ENCODE peak calls at places on chromosomes 11 and 22, in eight cellular contexts. G is coronary artery, W is type B pancreatic cell, A is brain microvascular endothelial cell, V is AG04450, F is fibroblast of the aortic adventitia, U is Calu3, S is B cell. T is an unnamed sample.

GRCh38 chr11:114078423-114078822 is 18.9 kb downstream of the ZBTB16 start:
- DNase-seq in V (no peak), F (no peak), U (no peak), W (no peak), S (no peak), A (no peak), G (no peak), T (no peak)

GRCh38 chr22:24153353-24153752 is 27.9 kb upstream of the SUSD2 start:
- DNase-seq in A (peak), G (no peak), V (no peak), U (no peak), S (peak), W (no peak), F (no peak), T (no peak)

GRCh38 chr11:48063424-48063978 is 83.1 kb downstream of the PTPRJ start:
- DNase-seq in G (no peak), S (no peak), W (no peak), A (peak), U (peak), V (peak), F (peak), T (peak)

GRCh38 chr22:44026630-44027511 is 2.8 kb downstream of the PARVB start:
- DNase-seq in F (no peak), G (no peak), S (peak), U (no peak), V (no peak), A (peak), W (no peak), T (peak)

GRCh38 chr11:15705886-15706285 is 591.2 kb downstream of the INSC start:
- DNase-seq in V (no peak), F (no peak), G (no peak), A (no peak), W (no peak), S (no peak), U (no peak), T (no peak)

GRCh38 chr11:66039765-66040164 is 9.2 kb downstream of the GAL3ST3 start:
- DNase-seq in W (no peak), A (no peak), S (no peak), V (no peak), U (no peak), F (no peak), G (no peak), T (no peak)

GRCh38 chr22:40641269-40641668 is 4.8 kb upstream of the MRTFA start:
- DNase-seq in S (no peak), U (no peak), G (no peak), W (no peak), A (no peak), V (no peak), F (no peak), T (no peak)

GRCh38 chr11:85170184-85170583 is 457.0 kb downstream of the DLG2 start:
- DNase-seq in U (peak), A (peak), G (no peak), V (peak), W (no peak), S (no peak), F (no peak), T (peak)

GRCh38 chr11:456533-456932 is 6.5 kb downstream of the PTDSS2 start:
- DNase-seq in W (no peak), F (no peak), G (no peak), S (no peak), U (no peak), V (no peak), A (no peak), T (no peak)

GRCh38 chr22:27983361-27983791 is 64.3 kb upstream of the PITPNB start:
- DNase-seq in W (no peak), V (no peak), U (no peak), S (no peak), G (peak), F (no peak), A (no peak), T (no peak)

GRCh38 chr11:44595964-44596381 is 30.5 kb downstream of the CD82 start:
- DNase-seq in F (peak), U (no peak), W (no peak), S (no peak), G (peak), V (no peak), A (no peak), T (no peak)

GRCh38 chr11:124799384-124800225 is 601 bp downstream of the MSANTD2 start:
- DNase-seq in F (no peak), V (no peak), U (peak), A (no peak), S (peak), G (peak), W (peak), T (peak)

GRCh38 chr11:108235633-108236032 is 12.8 kb downstream of the ATM start:
- DNase-seq in G (no peak), F (no peak), W (no peak), V (no peak), S (no peak), A (no peak), U (no peak), T (no peak)

GRCh38 chr11:35746356-35747153 is 84.0 kb downstream of the TRIM44 start:
- DNase-seq in V (no peak), G (no peak), A (no peak), U (no peak), F (peak), S (no peak), W (no peak), T (no peak)

GRCh38 chr22:44436656-44437492 is 61.2 kb downstream of the RTL6 start:
- DNase-seq in G (peak), S (no peak), V (no peak), W (no peak), U (no peak), F (no peak), A (no peak), T (no peak)

GRCh38 chr22:40487663-40488249 is 117.4 kb downstream of the SGSM3 start:
- DNase-seq in W (no peak), F (peak), G (no peak), U (no peak), V (no peak), A (no peak), S (peak), T (no peak)

GRCh38 chr11:15923169-15923568 is 433.2 kb downstream of the SOX6 start:
- DNase-seq in S (no peak), V (no peak), W (no peak), F (no peak), G (no peak), U (no peak), A (no peak), T (no peak)

GRCh38 chr11:118673361-118674093 is 5.9 kb downstream of the TREH start:
- DNase-seq in W (no peak), F (no peak), A (no peak), V (no peak), G (peak), S (no peak), U (no peak), T (no peak)

GRCh38 chr11:62108017-62108750 is 15.6 kb upstream of the INCENP start:
- DNase-seq in V (no peak), G (no peak), W (no peak), A (peak), U (peak), F (peak), S (peak), T (peak)

GRCh38 chr11:44978961-44979331 is 28.3 kb upstream of the TP53I11 start:
- DNase-seq in V (no peak), G (no peak), F (no peak), U (peak), W (no peak), A (no peak), S (no peak), T (no peak)

GRCh38 chr11:65498727-65498976 is 193 bp upstream of the MALAT1 start:
- DNase-seq in G (no peak), A (no peak), F (no peak), S (no peak), U (no peak), W (no peak), V (no peak), T (no peak)

GRCh38 chr11:60987577-60988277 is 16.2 kb downstream of the CD6 start:
- DNase-seq in W (no peak), F (no peak), A (no peak), G (no peak), V (no peak), U (no peak), S (no peak), T (no peak)

GRCh38 chr11:77801477-77801876 is 19.0 kb downstream of the RSF1 start:
- DNase-seq in A (no peak), V (no peak), G (no peak), W (no peak), S (no peak), U (no peak), F (no peak), T (no peak)

GRCh38 chr11:57357827-57358226 is 19.7 kb downstream of the P2RX3 start:
- DNase-seq in W (no peak), F (peak), V (no peak), A (no peak), U (no peak), S (no peak), G (no peak), T (no peak)

GRCh38 chr11:67370351-67371076 is 2.9 kb downstream of the CLCF1 start:
- DNase-seq in A (no peak), G (no peak), W (no peak), U (no peak), S (no peak), F (no peak), V (peak), T (no peak)

GRCh38 chr11:121630041-121630440 is 177.3 kb upstream of the SORL1-AS1 start:
- DNase-seq in F (peak), U (no peak), V (peak), A (peak), W (no peak), G (no peak), S (no peak), T (peak)

GRCh38 chr22:30205281-30206115 is 41.1 kb downstream of the LIF start:
- DNase-seq in G (peak), S (no peak), A (peak), F (peak), W (no peak), V (peak), U (no peak), T (peak)

DNA sequence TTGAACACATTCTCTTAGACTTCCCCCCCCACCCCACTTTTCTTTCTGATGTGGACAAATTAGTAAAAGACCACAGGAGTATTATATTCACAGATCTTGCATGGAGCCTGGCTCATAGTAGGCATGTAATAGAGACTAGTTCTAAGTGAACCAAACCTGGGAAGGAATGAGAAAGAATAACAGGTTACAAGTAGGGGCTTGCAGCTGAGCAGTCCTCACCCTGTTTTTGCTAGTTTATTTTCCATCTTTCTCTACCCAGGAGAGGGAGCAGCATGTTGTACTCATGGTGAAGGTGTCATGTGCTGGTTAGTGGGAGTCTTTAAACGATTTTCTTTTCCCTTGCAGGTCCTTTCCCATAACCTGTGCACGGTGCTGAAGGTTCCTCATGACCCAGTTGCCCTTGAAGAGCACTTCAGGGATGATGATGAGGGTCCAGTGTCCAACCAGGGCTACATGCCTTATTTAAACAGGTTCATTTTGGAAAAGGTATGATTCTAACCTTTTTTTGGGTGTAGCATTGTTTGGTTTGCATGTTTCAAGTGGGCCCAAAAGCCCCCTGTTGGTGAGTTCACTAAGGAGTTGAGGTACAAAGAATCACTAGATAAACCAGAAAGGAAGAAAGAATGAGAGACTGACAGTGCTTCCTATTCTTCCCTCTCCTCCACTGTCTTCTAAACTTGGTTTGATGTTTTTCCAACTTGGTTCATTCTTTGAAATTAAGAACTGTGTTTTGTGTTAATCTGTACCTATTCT is 30.1 kb downstream of the SWAP70 start:
- DNase-seq in A (no peak), V (no peak), S (no peak), U (no peak), F (no peak), G (no peak), W (no peak), T (no peak)
- TF ChIP-seq CTCF in A (no peak), V (no peak), S (no peak), U (no peak), F (no peak), G (no peak), W (no peak), T (no peak)

DNA sequence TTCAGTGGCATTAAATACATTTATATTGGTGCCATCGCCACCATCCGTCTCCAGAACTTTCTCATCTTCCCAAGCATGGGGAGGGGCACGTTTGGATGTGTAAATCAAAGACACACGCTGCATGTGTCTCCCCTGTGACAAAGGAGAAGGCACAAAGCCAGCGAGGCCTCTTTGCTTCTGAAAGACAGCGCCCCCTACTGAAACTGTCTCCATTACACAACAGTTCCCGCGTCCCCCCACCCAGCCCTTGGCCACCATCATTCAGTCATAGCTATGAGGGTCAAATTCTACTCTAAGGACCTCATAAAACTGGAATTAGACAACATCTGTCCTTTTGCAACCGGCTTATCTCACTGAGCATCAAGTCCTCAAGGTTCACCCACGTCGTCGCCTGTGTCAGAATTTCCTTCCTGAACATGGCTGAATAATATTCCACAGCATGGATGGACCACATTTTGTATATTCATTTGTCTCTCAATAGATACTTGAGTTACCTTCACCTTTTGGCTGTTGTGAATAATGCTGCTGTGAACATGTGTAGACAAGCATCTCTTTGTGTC is 64.8 kb downstream of the IGF2 start:
- DNase-seq in G (no peak), W (no peak), S (no peak), F (no peak), V (no peak), U (no peak), A (no peak), T (no peak)
- TF ChIP-seq CTCF in G (no peak), W (peak), S (no peak), F (no peak), V (no peak), U (peak), A (peak), T (peak)

DNA sequence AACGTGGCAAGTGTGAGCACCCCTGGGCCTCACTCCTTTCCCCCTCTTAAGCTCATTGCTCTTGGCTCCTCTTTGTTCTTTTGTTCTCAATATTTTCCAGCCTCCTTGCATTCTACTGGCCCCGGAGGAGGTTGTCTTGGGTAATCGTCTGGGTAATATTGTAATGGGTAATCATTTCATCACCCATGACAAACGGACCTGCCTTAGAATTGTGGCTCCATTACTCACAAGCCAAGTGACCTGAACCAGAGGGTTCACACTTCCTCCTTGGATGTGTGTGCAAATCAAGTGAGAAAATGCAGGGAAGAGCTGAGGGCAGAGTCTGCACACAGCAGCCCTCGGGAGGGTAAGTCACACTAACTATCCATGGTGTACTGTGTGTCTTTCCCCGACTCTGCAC is 305.0 kb downstream of the BUD13 start:
- DNase-seq in W (no peak), U (no peak), S (no peak), F (peak), G (no peak), A (no peak), V (no peak), T (no peak)
- TF ChIP-seq CTCF in W (no peak), U (no peak), S (no peak), F (no peak), G (no peak), A (no peak), V (no peak), T (no peak)

GRCh38 chr11:117492578-117493251 is 165.1 kb downstream of the CEP164 start:
- DNase-seq in A (no peak), V (no peak), G (no peak), F (no peak), W (no peak), S (no peak), U (no peak), T (no peak)
- TF ChIP-seq CTCF in A (no peak), V (no peak), G (no peak), F (no peak), W (no peak), S (no peak), U (no peak), T (no peak)

GRCh38 chr11:27238811-27239210 is 124.2 kb downstream of the CCDC34 start:
- DNase-seq in F (peak), V (no peak), W (no peak), U (no peak), A (no peak), S (no peak), G (no peak), T (peak)

GRCh38 chr11:27234961-27235360 is 128.1 kb downstream of the CCDC34 start:
- DNase-seq in U (no peak), A (peak), F (no peak), W (no peak), S (no peak), G (no peak), V (no peak), T (peak)

GRCh38 chr11:27239305-27239942 is 123.6 kb downstream of the CCDC34 start:
- DNase-seq in F (peak), U (no peak), W (no peak), S (no peak), V (no peak), A (no peak), G (no peak), T (peak)

GRCh38 chr11:27234043-27234668 is 128.9 kb downstream of the CCDC34 start:
- DNase-seq in S (peak), V (peak), U (no peak), W (no peak), G (no peak), A (peak), F (peak), T (peak)

GRCh38 chr11:27237641-27238040 is 125.4 kb downstream of the CCDC34 start:
- DNase-seq in U (no peak), V (no peak), W (no peak), G (no peak), F (no peak), A (no peak), S (no peak), T (no peak)
- TF ChIP-seq CTCF in U (no peak), V (no peak), W (no peak), G (no peak), F (no peak), A (no peak), S (no peak), T (no peak)

GRCh38 chr22:32208681-32209080 is 3.8 kb upstream of the RFPL2 start:
- DNase-seq in V (no peak), U (no peak), F (no peak), W (no peak), S (no peak), A (no peak), G (no peak), T (no peak)

GRCh38 chr22:32204856-32205722 is at the start of gene RFPL2:
- DNase-seq in F (peak), S (no peak), G (no peak), V (no peak), W (no peak), U (peak), A (peak), T (peak)

GRCh38 chr22:32205974-32206773 is 1.3 kb upstream of the RFPL2 start:
- DNase-seq in A (no peak), U (peak), F (no peak), V (no peak), G (no peak), S (no peak), W (no peak), T (no peak)

GRCh38 chr22:32207971-32208480 is 3.2 kb upstream of the RFPL2 start:
- DNase-seq in G (no peak), S (no peak), F (no peak), U (no peak), W (no peak), A (no peak), V (no peak), T (no peak)

GRCh38 chr22:32206774-32207758 is 2.2 kb upstream of the RFPL2 start:
- DNase-seq in V (no peak), A (peak), S (peak), G (no peak), F (peak), U (peak), W (no peak), T (no peak)
- TF ChIP-seq CTCF in V (peak), A (peak), S (peak), G (no peak), F (peak), U (peak), W (peak), T (peak)

GRCh38 chr22:48943567-48944432 is 883.9 kb downstream of the BRD1 start:
- DNase-seq in V (no peak), S (no peak), U (no peak), A (no peak), G (peak), W (peak), F (no peak), T (no peak)
- TF ChIP-seq CTCF in V (no peak), S (no peak), U (no peak), A (no peak), G (no peak), W (peak), F (no peak), T (peak)

DNA sequence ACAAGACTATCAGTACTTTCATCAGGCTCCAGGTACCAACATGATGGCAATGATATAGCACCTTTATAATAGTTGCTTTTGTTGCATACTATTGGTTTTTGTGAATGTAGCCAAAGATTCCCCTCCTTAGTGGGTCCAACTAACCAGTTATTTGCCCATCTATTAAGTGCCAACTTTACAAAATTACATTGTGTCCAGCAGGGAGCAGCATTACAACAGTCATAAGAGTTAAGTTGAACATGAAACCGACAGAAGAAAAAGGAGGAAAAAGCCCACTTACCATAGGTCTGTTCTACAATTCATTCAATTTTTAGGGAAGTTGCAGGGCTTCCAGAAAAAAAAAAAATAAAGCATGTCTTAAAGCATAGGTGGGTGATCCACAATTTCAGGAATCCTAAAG is 21.6 kb downstream of the IMMP1L start:
- DNase-seq in U (peak), V (peak), A (peak), W (no peak), S (peak), G (no peak), F (peak), T (peak)
- TF ChIP-seq CTCF in U (peak), V (peak), A (peak), W (peak), S (peak), G (no peak), F (peak), T (peak)

T was measured in astrocyte.